ENCODE peak calls at places on chromosomes 5 and 9, in four cellular contexts. One of them, this sample, is unnamed.
A peak's percentile ranks its signal among the peaks of the same experiment; 100 is the strongest.

GRCh38 chr5:180084638-180085561 is 13.3 kb upstream of the RNF130 start:
- DNase-seq in IMR-90: no peak
- DNase-seq in colonic mucosa: peak; percentile 86
- DNase-seq in occipital lobe: no peak
- DNase-seq in this sample: no peak

GRCh38 chr9:83459830-83460229 is 78.4 kb downstream of the FRMD3 start:
- DNase-seq in occipital lobe: no peak
- DNase-seq in IMR-90: no peak
- DNase-seq in colonic mucosa: no peak
- DNase-seq in this sample: no peak

GRCh38 chr5:111117149-111117548 is 25.0 kb downstream of the WDR36 start:
- DNase-seq in colonic mucosa: no peak
- DNase-seq in occipital lobe: no peak
- DNase-seq in IMR-90: no peak
- DNase-seq in this sample: no peak

GRCh38 chr9:85534340-85534739 is 207.4 kb downstream of the AGTPBP1 start:
- DNase-seq in IMR-90: no peak
- DNase-seq in occipital lobe: no peak
- DNase-seq in colonic mucosa: no peak
- DNase-seq in this sample: no peak

GRCh38 chr5:115262405-115263247 is at the start of gene PGGT1B:
- DNase-seq in colonic mucosa: peak; percentile 87
- DNase-seq in occipital lobe: peak; percentile 86
- DNase-seq in IMR-90: peak; percentile 55
- DNase-seq in this sample: peak; percentile 84

GRCh38 chr5:11719888-11720481 is 184.3 kb downstream of the CTNND2 start:
- DNase-seq in occipital lobe: peak; percentile 12
- DNase-seq in IMR-90: no peak
- DNase-seq in colonic mucosa: peak; percentile 43
- DNase-seq in this sample: peak; percentile 82

GRCh38 chr9:133869674-133870419 is 122.3 kb downstream of the VAV2 start:
- DNase-seq in occipital lobe: no peak
- DNase-seq in IMR-90: no peak
- DNase-seq in colonic mucosa: no peak
- DNase-seq in this sample: no peak

GRCh38 chr5:647727-648126 is 35.6 kb downstream of the CEP72 start:
- DNase-seq in IMR-90: no peak
- DNase-seq in occipital lobe: no peak
- DNase-seq in colonic mucosa: peak; percentile 4
- DNase-seq in this sample: no peak

GRCh38 chr9:134658378-134658955 is 16.9 kb downstream of the COL5A1 start:
- DNase-seq in occipital lobe: no peak
- DNase-seq in colonic mucosa: no peak
- DNase-seq in IMR-90: no peak
- DNase-seq in this sample: no peak

GRCh38 chr5:10145922-10146321 is 103.8 kb downstream of the ATPSCKMT start:
- DNase-seq in occipital lobe: no peak
- DNase-seq in IMR-90: peak; percentile 66
- DNase-seq in colonic mucosa: no peak
- DNase-seq in this sample: peak; percentile 34

GRCh38 chr5:154611341-154611767 is 133.3 kb upstream of the HAND1 start:
- DNase-seq in colonic mucosa: no peak
- DNase-seq in IMR-90: peak; percentile 18
- DNase-seq in occipital lobe: no peak
- DNase-seq in this sample: no peak

GRCh38 chr5:36741138-36741537 is 134.7 kb downstream of the SLC1A3 start:
- DNase-seq in colonic mucosa: no peak
- DNase-seq in IMR-90: peak; percentile 39
- DNase-seq in occipital lobe: no peak
- DNase-seq in this sample: no peak

GRCh38 chr5:139660916-139661814 is 13.0 kb downstream of the CXXC5 start:
- DNase-seq in IMR-90: peak; percentile 95
- DNase-seq in occipital lobe: peak; percentile 88
- DNase-seq in colonic mucosa: peak; percentile 70
- DNase-seq in this sample: peak; percentile 72

GRCh38 chr5:59999056-59999455 is 105.5 kb upstream of the PDE4D start:
- DNase-seq in occipital lobe: no peak
- DNase-seq in IMR-90: no peak
- DNase-seq in colonic mucosa: no peak
- DNase-seq in this sample: no peak

GRCh38 chr5:97545856-97546570 is 363.0 kb upstream of the RIOK2 start:
- DNase-seq in colonic mucosa: no peak
- DNase-seq in IMR-90: peak; percentile 50
- DNase-seq in occipital lobe: no peak
- DNase-seq in this sample: no peak

GRCh38 chr5:1881273-1881586 is 1.5 kb downstream of the IRX4 start:
- DNase-seq in IMR-90: no peak
- DNase-seq in occipital lobe: no peak
- DNase-seq in colonic mucosa: no peak
- DNase-seq in this sample: no peak

GRCh38 chr5:31133488-31133887 is 60.0 kb upstream of the CDH6 start:
- DNase-seq in colonic mucosa: no peak
- DNase-seq in IMR-90: peak; percentile 61
- DNase-seq in occipital lobe: no peak
- DNase-seq in this sample: no peak

GRCh38 chr9:37422289-37423104 is at the start of gene GRHPR:
- DNase-seq in colonic mucosa: peak; percentile 93
- DNase-seq in IMR-90: peak; percentile 58
- DNase-seq in occipital lobe: peak; percentile 90
- DNase-seq in this sample: peak; percentile 94

GRCh38 chr9:89555426-89556375 is 49.1 kb upstream of the GADD45G start:
- DNase-seq in colonic mucosa: no peak
- DNase-seq in IMR-90: no peak
- DNase-seq in occipital lobe: no peak
- DNase-seq in this sample: no peak

GRCh38 chr5:96597441-96598020 is 64.6 kb upstream of the CAST start:
- DNase-seq in occipital lobe: no peak
- DNase-seq in colonic mucosa: no peak
- DNase-seq in IMR-90: peak; percentile 77
- DNase-seq in this sample: peak; percentile 67

GRCh38 chr5:155008669-155009068 is 4.9 kb upstream of the KIF4B start:
- DNase-seq in occipital lobe: no peak
- DNase-seq in colonic mucosa: no peak
- DNase-seq in IMR-90: no peak
- DNase-seq in this sample: no peak

GRCh38 chr9:121503443-121503842 is 3.8 kb upstream of the GGTA1 start:
- DNase-seq in colonic mucosa: no peak
- DNase-seq in IMR-90: no peak
- DNase-seq in occipital lobe: no peak
- DNase-seq in this sample: no peak

GRCh38 chr9:70255521-70255920 is 3.3 kb upstream of the SMC5 start:
- DNase-seq in colonic mucosa: no peak
- DNase-seq in IMR-90: peak; percentile 45
- DNase-seq in occipital lobe: no peak
- DNase-seq in this sample: no peak

GRCh38 chr9:71355884-71356283 is 234.5 kb upstream of the TRPM3 start:
- DNase-seq in colonic mucosa: no peak
- DNase-seq in IMR-90: no peak
- DNase-seq in occipital lobe: no peak
- DNase-seq in this sample: no peak

This sample was measured in putamen.